ENCODE peak calls at places on chromosome 20, in seven cellular contexts. S is Caki2; O is stimulated activated CD4-positive, alpha-beta T cell treated with anti-CD3 and anti-CD28 coated beads, Interleukin-2, amount 100 ng/mL, for 48 hours; G is GM20000; E is ovary; A is EL; H is PC-9. K is an unnamed sample.
A peak's percentile ranks its signal among the peaks of the same experiment; 100 is the strongest.

GRCh38 chr20:11108102-11108842 is 434.5 kb upstream of the JAG1 start:
- DNase-seq in S (no peak), O (no peak), G (no peak), E (no peak), A (no peak), H (no peak), K (no peak)

GRCh38 chr20:41046716-41047115 is 18.1 kb downstream of the TOP1 start:
- DNase-seq in S (no peak), O (no peak), G (no peak), E (no peak), A (peak; percentile 39), H (no peak), K (peak; percentile 16)

GRCh38 chr20:2754426-2754825 is 46.0 kb downstream of the CPXM1 start:
- DNase-seq in S (no peak), O (no peak), G (no peak), E (no peak), A (no peak), H (no peak), K (no peak)

GRCh38 chr20:37552415-37552814 is 24.7 kb upstream of the BLCAP start:
- DNase-seq in S (peak; percentile 46), O (no peak), G (no peak), E (no peak), A (peak; percentile 51), H (no peak), K (peak; percentile 58)

GRCh38 chr20:8126190-8126589 is 5.9 kb upstream of the PLCB1 start:
- DNase-seq in S (no peak), O (no peak), G (no peak), E (no peak), A (no peak), H (no peak), K (no peak)

GRCh38 chr20:1810926-1811620 is 84.1 kb upstream of the SIRPA start:
- DNase-seq in S (no peak), O (no peak), G (no peak), E (no peak), A (peak; percentile 61), H (no peak), K (peak; percentile 83)

GRCh38 chr20:50279988-50280850 is 89.6 kb downstream of the CEBPB start:
- DNase-seq in S (no peak), O (no peak), G (no peak), E (no peak), A (no peak), H (no peak), K (no peak)

GRCh38 chr20:19433371-19434316 is 221.2 kb downstream of the SLC24A3 start:
- DNase-seq in S (no peak), O (no peak), G (peak; percentile 36), E (no peak), A (peak; percentile 67), H (no peak), K (peak; percentile 81)

GRCh38 chr20:9407805-9408421 is 106.5 kb upstream of the LAMP5 start:
- DNase-seq in S (peak; percentile 69), O (peak; percentile 48), G (peak; percentile 56), E (peak; percentile 18), A (peak; percentile 71), H (peak; percentile 46), K (peak; percentile 75)

GRCh38 chr20:21100590-21101452 is 5.3 kb downstream of the LINC00237 start:
- DNase-seq in S (no peak), O (no peak), G (peak; percentile 45), E (no peak), A (no peak), H (no peak), K (peak; percentile 20)

GRCh38 chr20:53515749-53516148 is 77.9 kb downstream of the ZNF217 start:
- DNase-seq in S (no peak), O (no peak), G (no peak), E (no peak), A (no peak), H (no peak), K (no peak)

GRCh38 chr20:56630086-56630493 is 984 bp downstream of the TFAP2C start:
- DNase-seq in S (no peak), O (no peak), G (peak; percentile 64), E (no peak), A (peak; percentile 89), H (peak; percentile 92), K (peak; percentile 89)